ENCODE peak calls at places on chromosomes 16 and 17, in four cellular contexts. One of them, this sample, is unnamed.

GRCh38 chr16:11687606-11688519 is 19.6 kb downstream of the SNN start:
- DNase-seq in endothelial cell of umbilical vein: no peak
- DNase-seq in K562: no peak
- DNase-seq in GM12878: no peak
- DNase-seq in this sample: no peak

GRCh38 chr17:31853911-31854470 is 5.1 kb downstream of the COPRS start:
- DNase-seq in K562: no peak
- DNase-seq in endothelial cell of umbilical vein: no peak
- DNase-seq in GM12878: no peak
- DNase-seq in this sample: no peak

GRCh38 chr17:28518578-28518977 is 12.4 kb downstream of the FOXN1 start:
- DNase-seq in endothelial cell of umbilical vein: no peak
- DNase-seq in K562: no peak
- DNase-seq in GM12878: no peak
- DNase-seq in this sample: no peak

GRCh38 chr16:4273858-4274291 is 1.1 kb upstream of the TFAP4 start:
- DNase-seq in K562: no peak
- DNase-seq in GM12878: no peak
- DNase-seq in endothelial cell of umbilical vein: peak
- DNase-seq in this sample: peak

GRCh38 chr17:31158741-31159377 is 64.1 kb downstream of the NF1 start:
- DNase-seq in endothelial cell of umbilical vein: peak
- DNase-seq in GM12878: no peak
- DNase-seq in K562: no peak
- DNase-seq in this sample: peak

GRCh38 chr17:44334315-44335181 is 9.9 kb upstream of the SLC25A39 start:
- DNase-seq in K562: no peak
- DNase-seq in endothelial cell of umbilical vein: no peak
- DNase-seq in GM12878: no peak
- DNase-seq in this sample: peak

GRCh38 chr17:65078441-65079160 is 22.1 kb upstream of the GNA13 start:
- DNase-seq in endothelial cell of umbilical vein: peak
- DNase-seq in K562: no peak
- DNase-seq in GM12878: no peak
- DNase-seq in this sample: peak

GRCh38 chr16:17668411-17668810 is 197.7 kb upstream of the XYLT1 start:
- DNase-seq in endothelial cell of umbilical vein: no peak
- DNase-seq in GM12878: no peak
- DNase-seq in K562: no peak
- DNase-seq in this sample: no peak

GRCh38 chr16:68348645-68349445 is 38.0 kb downstream of the PRMT7 start:
- DNase-seq in K562: no peak
- DNase-seq in GM12878: no peak
- DNase-seq in endothelial cell of umbilical vein: no peak
- DNase-seq in this sample: no peak

GRCh38 chr17:40014375-40014980 is 762 bp upstream of the CSF3 start:
- DNase-seq in endothelial cell of umbilical vein: peak
- DNase-seq in GM12878: no peak
- DNase-seq in K562: no peak
- DNase-seq in this sample: no peak

GRCh38 chr16:4852221-4852872 is 5.1 kb downstream of the UBN1 start:
- DNase-seq in GM12878: no peak
- DNase-seq in K562: peak
- DNase-seq in endothelial cell of umbilical vein: peak
- DNase-seq in this sample: peak

GRCh38 chr16:28534542-28535373 is 4.0 kb downstream of the NUPR1 start:
- DNase-seq in K562: no peak
- DNase-seq in endothelial cell of umbilical vein: no peak
- DNase-seq in GM12878: no peak
- DNase-seq in this sample: no peak

GRCh38 chr16:628321-629061 is 2.3 kb upstream of the WFIKKN1 start:
- DNase-seq in endothelial cell of umbilical vein: no peak
- DNase-seq in GM12878: no peak
- DNase-seq in K562: no peak
- DNase-seq in this sample: no peak

GRCh38 chr17:17460038-17460437 is 16.8 kb upstream of the MED9 start:
- DNase-seq in endothelial cell of umbilical vein: no peak
- DNase-seq in GM12878: no peak
- DNase-seq in K562: no peak
- DNase-seq in this sample: no peak

GRCh38 chr16:65621640-65622039 is 499.8 kb upstream of the CDH11 start:
- DNase-seq in endothelial cell of umbilical vein: no peak
- DNase-seq in GM12878: no peak
- DNase-seq in K562: no peak
- DNase-seq in this sample: no peak

GRCh38 chr17:60630352-60630751 is 30.4 kb downstream of the PPM1D start:
- DNase-seq in endothelial cell of umbilical vein: peak
- DNase-seq in K562: no peak
- DNase-seq in GM12878: no peak
- DNase-seq in this sample: no peak

GRCh38 chr17:39077252-39077651 is 74.2 kb downstream of the PLXDC1 start:
- DNase-seq in K562: no peak
- DNase-seq in endothelial cell of umbilical vein: no peak
- DNase-seq in GM12878: no peak
- DNase-seq in this sample: no peak

GRCh38 chr17:9898812-9899211 is 6.3 kb downstream of the RCVRN start:
- DNase-seq in GM12878: no peak
- DNase-seq in K562: no peak
- DNase-seq in endothelial cell of umbilical vein: no peak
- DNase-seq in this sample: no peak

GRCh38 chr17:39543176-39543575 is 64.5 kb downstream of the NEUROD2 start:
- DNase-seq in GM12878: no peak
- DNase-seq in endothelial cell of umbilical vein: no peak
- DNase-seq in K562: no peak
- DNase-seq in this sample: no peak

GRCh38 chr16:27625050-27625697 is 75.2 kb downstream of the KATNIP start:
- DNase-seq in K562: no peak
- DNase-seq in endothelial cell of umbilical vein: peak
- DNase-seq in GM12878: no peak
- DNase-seq in this sample: peak

GRCh38 chr17:74742978-74743545 is 5.4 kb upstream of the NHERF1 start:
- DNase-seq in GM12878: no peak
- DNase-seq in endothelial cell of umbilical vein: no peak
- DNase-seq in K562: no peak
- DNase-seq in this sample: no peak

GRCh38 chr16:85401917-85402766 is 211.0 kb upstream of the GSE1 start:
- DNase-seq in endothelial cell of umbilical vein: no peak
- DNase-seq in GM12878: no peak
- DNase-seq in K562: no peak
- DNase-seq in this sample: no peak

GRCh38 chr17:2964028-2964356 is 99.4 kb downstream of the OR1D5 start:
- DNase-seq in endothelial cell of umbilical vein: no peak
- DNase-seq in GM12878: no peak
- DNase-seq in K562: no peak
- DNase-seq in this sample: no peak

GRCh38 chr17:62652251-62653001 is 25.0 kb downstream of the MRC2 start:
- DNase-seq in endothelial cell of umbilical vein: peak
- DNase-seq in K562: no peak
- DNase-seq in GM12878: no peak
- DNase-seq in this sample: peak

GRCh38 chr17:67750067-67750466 is 32.3 kb downstream of the NOL11 start:
- DNase-seq in K562: no peak
- DNase-seq in endothelial cell of umbilical vein: no peak
- DNase-seq in GM12878: no peak
- DNase-seq in this sample: no peak

GRCh38 chr16:49464877-49465504 is 91.4 kb downstream of the C16orf78 start:
- DNase-seq in GM12878: no peak
- DNase-seq in endothelial cell of umbilical vein: no peak
- DNase-seq in K562: peak
- DNase-seq in this sample: no peak

GRCh38 chr16:9296273-9296593 is 204.8 kb downstream of the HAPSTR1 start:
- DNase-seq in GM12878: no peak
- DNase-seq in endothelial cell of umbilical vein: no peak
- DNase-seq in K562: no peak
- DNase-seq in this sample: no peak
- TF ChIP-seq FOS in GM12878: no peak
- TF ChIP-seq FOS in endothelial cell of umbilical vein: no peak
- TF ChIP-seq FOS in K562: no peak
- TF ChIP-seq FOS in this sample: no peak

GRCh38 chr16:54585966-54586365 is 299.4 kb upstream of the IRX3 start:
- DNase-seq in GM12878: no peak
- DNase-seq in K562: no peak
- DNase-seq in endothelial cell of umbilical vein: no peak
- DNase-seq in this sample: no peak

GRCh38 chr16:54588026-54588425 is 301.4 kb upstream of the IRX3 start:
- DNase-seq in endothelial cell of umbilical vein: no peak
- DNase-seq in K562: no peak
- DNase-seq in GM12878: no peak
- DNase-seq in this sample: no peak

GRCh38 chr16:54586474-54587175 is 300.0 kb upstream of the IRX3 start:
- DNase-seq in K562: no peak
- DNase-seq in GM12878: no peak
- DNase-seq in endothelial cell of umbilical vein: no peak
- DNase-seq in this sample: no peak

GRCh38 chr16:54585094-54585493 is 298.5 kb upstream of the IRX3 start:
- DNase-seq in endothelial cell of umbilical vein: no peak
- DNase-seq in K562: no peak
- DNase-seq in GM12878: no peak
- DNase-seq in this sample: no peak

GRCh38 chr16:54587176-54587515 is 300.6 kb upstream of the IRX3 start:
- DNase-seq in endothelial cell of umbilical vein: no peak
- DNase-seq in GM12878: no peak
- DNase-seq in K562: no peak
- DNase-seq in this sample: no peak
- TF ChIP-seq FOS in endothelial cell of umbilical vein: no peak
- TF ChIP-seq FOS in GM12878: no peak
- TF ChIP-seq FOS in K562: no peak
- TF ChIP-seq FOS in this sample: no peak

GRCh38 chr17:1485748-1486376 is 6.6 kb downstream of the MYO1C start:
- DNase-seq in endothelial cell of umbilical vein: peak
- DNase-seq in GM12878: no peak
- DNase-seq in K562: peak
- DNase-seq in this sample: peak

GRCh38 chr17:1486802-1487695 is 5.4 kb downstream of the MYO1C start:
- DNase-seq in K562: peak
- DNase-seq in endothelial cell of umbilical vein: peak
- DNase-seq in GM12878: peak
- DNase-seq in this sample: no peak

GRCh38 chr17:1484586-1485310 is 7.7 kb downstream of the MYO1C start:
- DNase-seq in K562: peak
- DNase-seq in GM12878: peak
- DNase-seq in endothelial cell of umbilical vein: peak
- DNase-seq in this sample: no peak

GRCh38 chr17:1484060-1484535 is 8.4 kb downstream of the MYO1C start:
- DNase-seq in GM12878: no peak
- DNase-seq in K562: no peak
- DNase-seq in endothelial cell of umbilical vein: no peak
- DNase-seq in this sample: no peak

GRCh38 chr17:1485311-1485747 is 7.2 kb downstream of the MYO1C start:
- DNase-seq in endothelial cell of umbilical vein: peak
- DNase-seq in GM12878: no peak
- DNase-seq in K562: peak
- DNase-seq in this sample: no peak
- TF ChIP-seq FOS in endothelial cell of umbilical vein: no peak
- TF ChIP-seq FOS in GM12878: no peak
- TF ChIP-seq FOS in K562: no peak
- TF ChIP-seq FOS in this sample: no peak

GRCh38 chr16:29806096-29806579 is at the start of gene MAZ:
- DNase-seq in GM12878: no peak
- DNase-seq in K562: peak
- DNase-seq in endothelial cell of umbilical vein: no peak
- DNase-seq in this sample: peak

GRCh38 chr16:29807426-29808218 is 1.3 kb downstream of the MAZ start:
- DNase-seq in GM12878: no peak
- DNase-seq in K562: peak
- DNase-seq in endothelial cell of umbilical vein: peak
- DNase-seq in this sample: peak

GRCh38 chr16:29805232-29806095 is 865 bp upstream of the MAZ start:
- DNase-seq in K562: peak
- DNase-seq in GM12878: peak
- DNase-seq in endothelial cell of umbilical vein: peak
- DNase-seq in this sample: peak

GRCh38 chr16:29808219-29808900 is 2.0 kb downstream of the MAZ start:
- DNase-seq in endothelial cell of umbilical vein: no peak
- DNase-seq in K562: no peak
- DNase-seq in GM12878: no peak
- DNase-seq in this sample: no peak

DNA sequence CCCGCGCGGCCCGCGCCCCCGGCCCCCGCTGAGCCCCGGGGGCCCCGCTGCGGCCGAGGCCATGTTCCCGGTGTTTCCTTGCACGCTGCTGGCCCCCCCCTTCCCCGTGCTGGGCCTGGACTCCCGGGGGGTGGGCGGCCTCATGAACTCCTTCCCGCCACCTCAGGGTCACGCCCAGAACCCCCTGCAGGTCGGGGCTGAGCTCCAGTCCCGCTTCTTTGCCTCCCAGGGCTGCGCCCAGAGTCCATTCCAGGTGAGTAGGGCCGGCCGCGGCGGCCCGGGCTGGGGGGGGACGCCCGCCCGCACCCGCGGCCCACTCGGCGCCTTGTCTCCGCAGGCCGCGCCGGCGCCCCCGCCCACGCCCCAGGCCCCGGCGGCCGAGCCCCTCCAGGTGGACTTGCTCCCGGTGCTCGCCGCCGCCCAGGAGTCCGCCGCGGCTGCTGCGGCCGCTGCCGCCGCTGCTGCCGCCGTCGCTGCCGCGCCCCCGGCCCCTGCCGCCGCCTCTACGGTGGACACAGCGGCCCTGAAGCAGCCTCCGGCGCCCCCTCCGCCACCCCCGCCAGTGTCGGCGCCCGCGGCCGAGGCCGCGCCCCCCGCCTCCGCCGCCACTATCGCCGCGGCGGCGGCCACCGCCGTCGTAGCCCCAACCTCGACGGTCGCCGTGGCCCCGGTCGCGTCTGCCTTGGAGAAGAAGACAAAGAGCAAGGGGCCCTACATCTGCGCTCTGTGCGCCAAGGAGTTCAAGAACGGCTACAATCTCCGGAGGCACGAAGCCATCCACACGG is 504 bp downstream of the MAZ start:
- DNase-seq in endothelial cell of umbilical vein: peak
- DNase-seq in K562: peak
- DNase-seq in GM12878: no peak
- DNase-seq in this sample: no peak
- TF ChIP-seq FOS in endothelial cell of umbilical vein: no peak
- TF ChIP-seq FOS in K562: no peak
- TF ChIP-seq FOS in GM12878: no peak
- TF ChIP-seq FOS in this sample: no peak

GRCh38 chr17:70622382-70623260 is 453.3 kb downstream of the KCNJ2 start:
- DNase-seq in K562: no peak
- DNase-seq in endothelial cell of umbilical vein: peak
- DNase-seq in GM12878: no peak
- DNase-seq in this sample: peak
- TF ChIP-seq FOS in K562: no peak
- TF ChIP-seq FOS in endothelial cell of umbilical vein: no peak
- TF ChIP-seq FOS in GM12878: no peak
- TF ChIP-seq FOS in this sample: no peak

GRCh38 chr16:21656795-21657768 is 4.7 kb upstream of the IGSF6 start:
- DNase-seq in GM12878: peak
- DNase-seq in endothelial cell of umbilical vein: peak
- DNase-seq in K562: peak
- DNase-seq in this sample: peak
- TF ChIP-seq FOS in GM12878: no peak
- TF ChIP-seq FOS in endothelial cell of umbilical vein: no peak
- TF ChIP-seq FOS in K562: no peak
- TF ChIP-seq FOS in this sample: no peak

This sample was measured in IMR-90.